ENCODE peak calls at places on chromosomes 12 and 14, in eight cellular contexts. D is GM03348; C is WTC11; Q is GM04504; S is NCI-H1436; W is stimulated activated CD4-positive, alpha-beta T cell treated with anti-CD3 and anti-CD28 coated beads, TNF-alpha, amount 100 ng/mL, for 4 hours; B is retina; N is mucosa of gallbladder. I is an unnamed sample.

GRCh38 chr14:88379706-88380343 is 5.6 kb upstream of the SPATA7 start:
- DNase-seq in S (no peak), B (no peak), Q (no peak), N (no peak), C (no peak), D (no peak), W (no peak), I (no peak)

GRCh38 chr12:75641031-75641780 is 129.8 kb upstream of the KRR1 start:
- DNase-seq in D (peak), W (peak), Q (peak), B (no peak), S (no peak), N (no peak), C (no peak), I (no peak)

GRCh38 chr14:35808076-35808657 is 928 bp downstream of the RALGAPA1 start:
- DNase-seq in W (no peak), B (no peak), N (no peak), D (peak), Q (no peak), C (peak), S (peak), I (peak)

GRCh38 chr14:51609251-51609986 is 42.3 kb upstream of the FRMD6 start:
- DNase-seq in S (no peak), B (no peak), D (no peak), C (no peak), W (no peak), Q (no peak), N (no peak), I (no peak)

GRCh38 chr14:101709962-101710891 is 51.3 kb upstream of the PPP2R5C start:
- DNase-seq in Q (no peak), C (no peak), N (no peak), W (no peak), S (no peak), D (no peak), B (no peak), I (peak)

GRCh38 chr12:116876151-116876869 is 4.9 kb downstream of the HRK start:
- DNase-seq in W (no peak), Q (no peak), D (no peak), N (no peak), S (no peak), B (peak), C (peak), I (no peak)

GRCh38 chr14:72651715-72652114 is 242.2 kb downstream of the DPF3 start:
- DNase-seq in W (no peak), S (no peak), C (no peak), N (no peak), D (no peak), B (peak), Q (no peak), I (no peak)

GRCh38 chr14:51658441-51659173 is 6.9 kb downstream of the FRMD6 start:
- DNase-seq in S (no peak), D (no peak), C (no peak), Q (no peak), W (no peak), B (no peak), N (no peak), I (no peak)

GRCh38 chr12:31519525-31519924 is 71.4 kb downstream of the DENND5B start:
- DNase-seq in C (no peak), W (no peak), S (no peak), D (no peak), Q (no peak), N (no peak), B (no peak), I (no peak)

GRCh38 chr12:50197297-50197727 is 30.1 kb upstream of the CERS5 start:
- DNase-seq in Q (no peak), N (no peak), B (no peak), C (no peak), D (no peak), S (peak), W (no peak), I (no peak)

GRCh38 chr14:65850429-65851145 is 438.1 kb downstream of the FUT8 start:
- DNase-seq in Q (no peak), B (no peak), S (no peak), N (no peak), W (peak), C (no peak), D (no peak), I (no peak)

GRCh38 chr12:81758421-81759214 is 532 bp downstream of the PPFIA2 start:
- DNase-seq in D (peak), N (no peak), B (peak), Q (no peak), W (no peak), C (peak), S (peak), I (no peak)